ENCODE peak calls at places on chromosomes 2 and 18, in seven cellular contexts. Z is WTC11, F is GM06990, O is cardiac fibroblast, S is left ventricle myocardium inferior, V is astrocyte of the spinal cord, I is NB4. R is an unnamed sample.

GRCh38 chr2:184677171-184677570 is 78.8 kb downstream of the ZNF804A start:
- DNase-seq in S (no peak), F (no peak), I (no peak), Z (no peak), V (no peak), O (peak; percentile 0), R (no peak)

GRCh38 chr2:149799296-149799695 is 211.7 kb upstream of the MMADHC start:
- DNase-seq in S (no peak), V (peak; percentile 19), F (no peak), O (peak; percentile 77), Z (no peak), I (peak; percentile 11), R (no peak)

GRCh38 chr2:32745191-32745590 is 117.3 kb downstream of the TTC27 start:
- DNase-seq in F (no peak), Z (no peak), O (no peak), V (peak; percentile 19), S (no peak), I (no peak), R (no peak)

GRCh38 chr2:235098273-235098672 is 146.5 kb downstream of the SH3BP4 start:
- DNase-seq in O (no peak), Z (no peak), I (no peak), S (no peak), V (no peak), F (no peak), R (peak; percentile 7)

GRCh38 chr2:120864981-120865380 is 129.3 kb downstream of the GLI2 start:
- DNase-seq in O (no peak), S (no peak), F (no peak), I (no peak), Z (no peak), V (peak; percentile 68), R (no peak)

GRCh38 chr2:186554450-186554849 is 35.4 kb upstream of the ITGAV start:
- DNase-seq in Z (no peak), V (no peak), O (no peak), S (no peak), F (no peak), I (no peak), R (no peak)

GRCh38 chr18:54109131-54109683 is 115.3 kb downstream of the MBD2 start:
- DNase-seq in Z (no peak), V (no peak), S (no peak), O (no peak), F (no peak), I (no peak), R (no peak)

GRCh38 chr2:150866431-150866830 is 379.0 kb upstream of the RND3 start:
- DNase-seq in F (no peak), Z (no peak), O (peak; percentile 41), I (no peak), S (no peak), V (no peak), R (no peak)

GRCh38 chr18:5601188-5601624 is 57.4 kb upstream of the EPB41L3 start:
- DNase-seq in I (no peak), V (no peak), S (no peak), O (no peak), F (no peak), Z (no peak), R (no peak)

GRCh38 chr2:172253190-172254052 is 150.7 kb upstream of the DLX2 start:
- DNase-seq in F (no peak), I (peak; percentile 97), Z (no peak), S (no peak), V (peak; percentile 99), O (peak; percentile 99), R (peak; percentile 89)

GRCh38 chr2:50333501-50334228 is 698.3 kb downstream of the NRXN1 start:
- DNase-seq in O (no peak), I (no peak), S (no peak), F (no peak), V (no peak), Z (no peak), R (no peak)

GRCh38 chr2:140351692-140352091 is 1571.5 kb upstream of the NXPH2 start:
- DNase-seq in F (no peak), I (no peak), V (no peak), S (no peak), Z (no peak), O (no peak), R (no peak)

GRCh38 chr2:140348826-140349225 is 1568.6 kb upstream of the NXPH2 start:
- DNase-seq in S (no peak), V (no peak), F (no peak), I (no peak), Z (peak; percentile 28), O (no peak), R (no peak)

GRCh38 chr2:140354544-140354943 is 1574.4 kb upstream of the NXPH2 start:
- DNase-seq in F (no peak), S (no peak), I (no peak), Z (no peak), V (no peak), O (no peak), R (no peak)

GRCh38 chr2:140353541-140353940 is 1573.4 kb upstream of the NXPH2 start:
- DNase-seq in V (peak; percentile 61), Z (no peak), S (no peak), F (no peak), O (peak; percentile 63), I (no peak), R (no peak)

DNA sequence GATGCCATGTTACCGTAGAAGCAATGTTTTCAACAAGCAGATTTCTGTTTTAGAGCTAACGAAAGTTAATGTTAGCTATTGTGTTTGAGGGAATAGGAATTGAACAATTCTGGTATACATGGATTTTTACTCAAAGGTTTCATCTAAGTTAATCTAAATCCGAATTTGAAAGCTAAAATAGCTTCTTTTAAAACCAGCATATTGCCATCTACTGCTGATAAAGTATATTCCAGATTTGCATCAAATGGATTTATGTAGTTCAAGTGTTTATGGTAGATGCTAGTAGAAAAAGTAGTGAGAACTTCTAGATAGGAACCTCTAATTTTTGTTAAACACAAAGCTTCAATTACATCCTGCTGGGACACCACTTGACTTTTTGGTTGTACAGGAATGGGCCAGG is 1569.5 kb upstream of the NXPH2 start:
- DNase-seq in V (no peak), F (no peak), S (no peak), I (no peak), O (peak; percentile 15), Z (no peak), R (no peak)
- TF ChIP-seq CTCF in V (no peak), F (no peak), S (no peak), I (no peak), O (no peak), Z (no peak), R (peak; percentile 27)

GRCh38 chr2:98702896-98703620 is 27.9 kb downstream of the MGAT4A start:
- DNase-seq in O (no peak), Z (no peak), F (no peak), V (no peak), I (no peak), S (no peak), R (no peak)
- TF ChIP-seq CTCF in O (peak; percentile 8), Z (no peak), F (no peak), V (no peak), I (no peak), S (no peak), R (no peak)

GRCh38 chr18:35132284-35132910 is 91.2 kb downstream of the MAPRE2 start:
- DNase-seq in O (no peak), I (no peak), V (no peak), S (no peak), Z (no peak), F (no peak), R (no peak)

GRCh38 chr18:35131387-35132283 is 90.4 kb downstream of the MAPRE2 start:
- DNase-seq in S (no peak), O (peak; percentile 6), V (peak; percentile 3), I (no peak), Z (no peak), F (no peak), R (no peak)

GRCh38 chr18:35127201-35127600 is 86.0 kb downstream of the MAPRE2 start:
- DNase-seq in Z (peak; percentile 44), S (no peak), V (no peak), F (no peak), O (peak; percentile 31), I (peak; percentile 7), R (no peak)

GRCh38 chr18:35128675-35129074 is 87.5 kb downstream of the MAPRE2 start:
- DNase-seq in F (no peak), O (no peak), V (no peak), S (no peak), I (no peak), Z (no peak), R (no peak)

GRCh38 chr18:35130236-35130635 is 89.0 kb downstream of the MAPRE2 start:
- DNase-seq in I (no peak), Z (no peak), F (no peak), O (no peak), V (no peak), S (no peak), R (no peak)
- TF ChIP-seq CTCF in I (no peak), Z (no peak), F (no peak), O (no peak), V (no peak), S (no peak), R (no peak)

GRCh38 chr18:43661570-43661969 is 384.3 kb upstream of the SYT4 start:
- DNase-seq in F (no peak), O (peak; percentile 63), V (peak; percentile 82), S (no peak), I (peak; percentile 56), Z (peak; percentile 20), R (no peak)
- TF ChIP-seq CTCF in F (peak; percentile 47), O (peak; percentile 48), V (peak; percentile 65), S (peak; percentile 51), I (peak; percentile 14), Z (no peak), R (peak; percentile 48)

DNA sequence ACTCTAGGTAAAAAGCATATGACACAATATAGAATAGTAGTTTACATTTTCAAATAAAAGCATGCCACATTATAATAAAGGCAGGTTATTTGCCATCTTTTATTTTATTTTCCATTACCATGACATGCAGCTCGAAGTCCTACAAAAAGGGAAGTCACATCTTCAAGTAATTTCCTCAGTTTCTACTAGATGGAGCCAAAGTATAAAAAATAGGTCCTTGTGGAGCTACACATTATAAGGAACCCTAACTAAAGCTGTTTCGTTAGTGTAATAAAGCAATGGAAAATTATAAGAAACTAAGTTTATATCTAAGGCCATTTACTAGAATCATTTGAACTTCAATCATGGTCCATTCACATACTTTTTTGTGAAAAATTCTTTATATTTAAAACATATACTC is 674.5 kb downstream of the KCNJ3 start:
- DNase-seq in O (peak; percentile 26), Z (no peak), V (peak; percentile 37), S (no peak), F (no peak), I (peak; percentile 53), R (no peak)
- TF ChIP-seq CTCF in O (peak; percentile 11), Z (no peak), V (peak; percentile 25), S (no peak), F (no peak), I (peak; percentile 13), R (peak; percentile 42)

GRCh38 chr2:170369894-170370293 is 191.9 kb downstream of the MYO3B start:
- DNase-seq in O (peak; percentile 42), I (peak; percentile 28), F (no peak), S (no peak), V (peak; percentile 48), Z (no peak), R (no peak)
- TF ChIP-seq CTCF in O (peak; percentile 3), I (no peak), F (no peak), S (peak; percentile 27), V (peak; percentile 8), Z (no peak), R (peak; percentile 55)

R was measured in osteocyte.